ENCODE peak calls at places on chromosomes 7 and 10, in seven cellular contexts. Y is tibial nerve, A is spleen, O is heart left ventricle, B is prostate gland, P is uterus, F is GM12878. C is an unnamed sample.

GRCh38 chr10:131250454-131251145 is 60.9 kb downstream of the TCERG1L start:
- DNase-seq in Y (no peak), A (peak; percentile 59), O (no peak), B (no peak), P (no peak), F (no peak), C (no peak)

GRCh38 chr10:123427386-123427785 is 238.8 kb upstream of the GPR26 start:
- DNase-seq in Y (no peak), A (no peak), O (no peak), B (no peak), P (no peak), F (no peak), C (no peak)

GRCh38 chr7:151871189-151871735 is 5.7 kb downstream of the PRKAG2 start:
- DNase-seq in Y (no peak), A (peak; percentile 32), O (no peak), B (no peak), P (no peak), F (no peak), C (no peak)

GRCh38 chr10:91558473-91558872 is 74.4 kb downstream of the PPP1R3C start:
- DNase-seq in Y (no peak), A (no peak), O (no peak), B (no peak), P (no peak), F (no peak), C (no peak)

GRCh38 chr7:29490094-29490607 is 73.5 kb upstream of the PRR15 start:
- DNase-seq in Y (no peak), A (no peak), O (no peak), B (no peak), P (no peak), F (no peak), C (no peak)

GRCh38 chr7:86600506-86601290 is 43.0 kb upstream of the GRM3 start:
- DNase-seq in Y (no peak), A (peak; percentile 47), O (no peak), B (no peak), P (no peak), F (no peak), C (no peak)

GRCh38 chr7:133060016-133060415 is 21.9 kb downstream of the CHCHD3 start:
- DNase-seq in Y (no peak), A (no peak), O (no peak), B (no peak), P (no peak), F (no peak), C (no peak)

GRCh38 chr10:117946525-117947070 is 100.1 kb downstream of the RAB11FIP2 start:
- DNase-seq in Y (no peak), A (no peak), O (no peak), B (no peak), P (no peak), F (no peak), C (no peak)

GRCh38 chr7:48643420-48644013 is 280.8 kb upstream of the CDC14C start:
- DNase-seq in Y (no peak), A (no peak), O (no peak), B (no peak), P (no peak), F (no peak), C (no peak)

GRCh38 chr10:102341038-102341688 is 54.3 kb upstream of the NFKB2 start:
- DNase-seq in Y (no peak), A (no peak), O (no peak), B (no peak), P (no peak), F (no peak), C (no peak)

GRCh38 chr10:127346604-127347003 is 150.2 kb upstream of the INSYN2A start:
- DNase-seq in Y (no peak), A (no peak), O (no peak), B (no peak), P (no peak), F (no peak), C (peak; percentile 21)

GRCh38 chr10:3749597-3750351 is 35.2 kb downstream of the KLF6 start:
- DNase-seq in Y (no peak), A (no peak), O (peak; percentile 52), B (peak; percentile 51), P (peak; percentile 80), F (no peak), C (no peak)

GRCh38 chr7:20307119-20307518 is 23.6 kb upstream of the ITGB8 start:
- DNase-seq in Y (no peak), A (no peak), O (no peak), B (no peak), P (no peak), F (peak; percentile 73), C (no peak)

GRCh38 chr10:120098242-120098930 is 205.9 kb downstream of the SEC23IP start:
- DNase-seq in Y (no peak), A (no peak), O (no peak), B (peak; percentile 23), P (no peak), F (no peak), C (no peak)

GRCh38 chr7:1716263-1717094 is 46.4 kb downstream of the ELFN1 start:
- DNase-seq in Y (no peak), A (no peak), O (no peak), B (no peak), P (no peak), F (no peak), C (no peak)

GRCh38 chr10:119113805-119114732 is 10.2 kb downstream of the DENND10 start:
- DNase-seq in Y (no peak), A (no peak), O (no peak), B (no peak), P (peak; percentile 37), F (no peak), C (no peak)

GRCh38 chr10:5488272-5489161 is 10.9 kb downstream of the CALML5 start:
- DNase-seq in Y (no peak), A (peak; percentile 56), O (no peak), B (peak; percentile 82), P (no peak), F (no peak), C (peak; percentile 76)

GRCh38 chr7:117402109-117402508 is 25.2 kb downstream of the ASZ1 start:
- DNase-seq in Y (no peak), A (no peak), O (no peak), B (no peak), P (no peak), F (no peak), C (no peak)

GRCh38 chr7:49852619-49853462 is 79.4 kb downstream of the VWC2 start:
- DNase-seq in Y (peak; percentile 48), A (no peak), O (no peak), B (peak; percentile 47), P (peak; percentile 29), F (no peak), C (peak; percentile 83)

GRCh38 chr7:38229386-38229785 is 44.0 kb downstream of the TARP start:
- DNase-seq in Y (no peak), A (no peak), O (no peak), B (no peak), P (peak; percentile 49), F (no peak), C (no peak)

GRCh38 chr7:89238156-89238555 is 442.6 kb upstream of the TEX47 start:
- DNase-seq in Y (no peak), A (no peak), O (no peak), B (no peak), P (no peak), F (no peak), C (no peak)

GRCh38 chr10:74930962-74931361 is 104.6 kb downstream of the KAT6B start:
- DNase-seq in Y (no peak), A (no peak), O (no peak), B (no peak), P (no peak), F (no peak), C (no peak)

DNA sequence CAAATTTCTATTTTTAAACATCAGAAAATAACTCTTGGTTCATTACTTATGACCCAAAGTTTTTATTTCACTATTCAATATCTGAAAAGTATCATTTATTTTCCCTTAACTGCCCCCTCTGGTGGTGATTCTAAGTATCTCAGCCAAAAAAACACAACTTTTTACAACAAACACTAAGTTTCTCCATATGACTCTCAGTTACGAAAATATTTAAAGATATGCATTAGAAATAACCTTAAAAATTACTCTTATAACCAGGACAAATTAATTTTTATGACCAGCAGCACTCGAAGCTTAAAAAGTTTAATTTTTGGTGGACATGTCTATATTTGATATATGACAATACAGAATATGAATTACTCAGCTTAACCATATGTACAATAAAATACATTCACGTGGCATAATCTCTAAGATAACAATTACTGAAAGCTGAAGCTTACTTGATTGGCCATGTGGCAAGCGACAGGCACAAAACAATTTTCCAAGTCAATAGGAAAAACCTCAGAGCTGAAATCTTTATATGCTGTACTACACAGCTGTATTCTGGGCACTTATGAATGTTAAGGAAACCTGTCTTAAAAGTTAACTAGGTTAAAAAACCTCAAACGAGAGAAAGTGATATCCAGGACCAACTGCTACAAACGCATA is 2.3 kb downstream of the HNRNPA2B1 start:
- DNase-seq in Y (peak; percentile 80), A (no peak), O (no peak), B (no peak), P (no peak), F (no peak), C (no peak)
- TF ChIP-seq POLR2A in Y (no peak), A (no peak), O (no peak), B (no peak), P (no peak), F (no peak), C (no peak)

GRCh38 chr10:26177341-26177740 is 39.2 kb upstream of the GAD2 start:
- DNase-seq in Y (no peak), A (no peak), O (no peak), B (no peak), P (no peak), F (no peak), C (no peak)

GRCh38 chr10:26169466-26169865 is 47.1 kb upstream of the GAD2 start:
- DNase-seq in Y (no peak), A (no peak), O (no peak), B (no peak), P (no peak), F (no peak), C (no peak)

GRCh38 chr10:26172126-26172525 is 44.4 kb upstream of the GAD2 start:
- DNase-seq in Y (no peak), A (no peak), O (no peak), B (no peak), P (no peak), F (no peak), C (no peak)

DNA sequence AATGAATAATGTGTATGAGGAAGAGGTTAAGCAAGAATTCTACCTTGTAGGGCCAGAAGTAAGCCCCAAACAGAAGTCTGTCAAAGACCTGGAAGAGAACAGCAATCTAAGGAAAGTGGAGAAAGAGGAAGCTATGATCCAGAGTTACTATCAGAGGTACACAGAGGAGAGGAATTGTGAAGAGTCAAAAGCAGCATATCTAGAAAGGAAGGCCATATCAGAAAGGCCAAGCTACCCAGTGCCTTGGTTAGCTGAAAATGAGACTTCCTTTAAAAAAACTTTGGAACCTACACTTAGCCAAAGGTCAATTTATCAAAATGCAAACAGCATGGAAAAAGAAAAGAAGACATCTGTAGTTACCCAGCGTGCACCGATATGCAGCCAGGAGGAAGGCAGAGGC is 42.7 kb upstream of the GAD2 start:
- DNase-seq in Y (no peak), A (no peak), O (no peak), B (no peak), P (no peak), F (no peak), C (no peak)
- H3K4me3 ChIP-seq in Y (no peak overlapping the region), A (no peak overlapping the region), O (no peak overlapping the region), B (no peak overlapping the region), P (no peak overlapping the region), F (no peak overlapping the region), C (no peak overlapping the region)

GRCh38 chr10:44962870-44963738 is 3.5 kb downstream of the RASSF4 start:
- DNase-seq in Y (peak; percentile 4), A (peak; percentile 81), O (no peak), B (no peak), P (no peak), F (no peak), C (peak; percentile 75)
- TF ChIP-seq CTCF in Y (peak; percentile 17), A (no peak), O (peak; percentile 39), B (no peak), P (no peak), F (peak; percentile 35), C (no peak)

GRCh38 chr10:79069325-79070090 is 742 bp downstream of the ZMIZ1 start:
- DNase-seq in Y (no peak), A (peak; percentile 92), O (peak; percentile 58), B (no peak), P (no peak), F (no peak), C (no peak)
- TF ChIP-seq POLR2A in Y (no peak), A (no peak), O (no peak), B (no peak), P (no peak), F (no peak), C (no peak)